ENCODE peak calls at places on chromosomes 13 and 19, in nine cellular contexts. K, J, L, O, D, C, V, T and P are unnamed samples. For H3K9me3, the result is how much of the 10 kb centered on the place peaks cover.

GRCh38 chr13:60990032-60990733 is 425.5 kb downstream of the PCDH20 start:
- DNase-seq in K (no peak), J (no peak), L (no peak), O (no peak), D (peak), C (no peak), V (peak), T (no peak), P (no peak)

GRCh38 chr13:110409581-110409992 is 102.5 kb downstream of the COL4A2 start:
- DNase-seq in K (peak), J (no peak), L (peak), O (peak), D (no peak), C (peak), V (no peak), T (no peak), P (no peak)

GRCh38 chr19:5263615-5264014 is 77.0 kb downstream of the PTPRS start:
- DNase-seq in K (no peak), J (no peak), L (no peak), O (no peak), D (no peak), C (no peak), V (no peak), T (no peak), P (no peak)

GRCh38 chr19:4993683-4994082 is 24.8 kb downstream of the KDM4B start:
- DNase-seq in K (no peak), J (no peak), L (no peak), O (no peak), D (no peak), C (no peak), V (no peak), T (no peak), P (no peak)

GRCh38 chr19:48735031-48735615 is 5.3 kb downstream of the RASIP1 start:
- DNase-seq in K (peak), J (no peak), L (no peak), O (no peak), D (peak), C (no peak), V (peak), T (peak), P (no peak)

GRCh38 chr13:48126944-48127814 is 32.3 kb upstream of the MED4 start:
- DNase-seq in K (peak), J (no peak), L (peak), O (no peak), D (peak), C (peak), V (peak), T (peak), P (peak)

GRCh38 chr19:16073988-16074387 is 2.3 kb upstream of the TPM4 start:
- DNase-seq in K (no peak), J (no peak), L (peak), O (peak), D (no peak), C (no peak), V (no peak), T (no peak), P (no peak)

GRCh38 chr13:71979616-71980015 is 112.6 kb upstream of the DACH1 start:
- DNase-seq in K (peak), J (no peak), L (no peak), O (no peak), D (peak), C (no peak), V (peak), T (no peak), P (no peak)

GRCh38 chr19:18424890-18425514 is 5.8 kb downstream of the SSBP4 start:
- DNase-seq in K (no peak), J (no peak), L (no peak), O (no peak), D (no peak), C (no peak), V (no peak), T (no peak), P (no peak)

GRCh38 chr19:511101-511841 is 4.0 kb downstream of the TPGS1 start:
- DNase-seq in K (peak), J (no peak), L (no peak), O (no peak), D (no peak), C (no peak), V (peak), T (peak), P (peak)

GRCh38 chr13:113550453-113550852 is 34.1 kb upstream of the TFDP1 start:
- DNase-seq in K (no peak), J (peak), L (peak), O (no peak), D (no peak), C (no peak), V (no peak), T (peak), P (peak)

GRCh38 chr13:24221007-24221406 is 60.5 kb downstream of the SPATA13 start:
- DNase-seq in K (no peak), J (no peak), L (no peak), O (no peak), D (peak), C (no peak), V (no peak), T (no peak), P (no peak)

GRCh38 chr13:114071441-114071840 is 61.0 kb downstream of the RASA3 start:
- DNase-seq in K (no peak), J (no peak), L (peak), O (no peak), D (no peak), C (peak), V (no peak), T (peak), P (no peak)

GRCh38 chr13:75687145-75687763 is 51.1 kb downstream of the LMO7 start:
- DNase-seq in K (peak), J (no peak), L (no peak), O (no peak), D (peak), C (no peak), V (peak), T (no peak), P (no peak)

GRCh38 chr19:18408053-18408476 is 10.6 kb upstream of the LRRC25 start:
- DNase-seq in K (no peak), J (no peak), L (no peak), O (no peak), D (peak), C (no peak), V (peak), T (peak), P (no peak)

GRCh38 chr13:111974065-111974640 is 92.8 kb upstream of the SOX1 start:
- DNase-seq in K (no peak), J (peak), L (no peak), O (no peak), D (no peak), C (no peak), V (no peak), T (no peak), P (no peak)

GRCh38 chr13:42055500-42056085 is 7.1 kb downstream of the DGKH start:
- DNase-seq in K (no peak), J (no peak), L (no peak), O (no peak), D (no peak), C (no peak), V (no peak), T (no peak), P (no peak)

GRCh38 chr19:18978616-18979015 is 37.6 kb upstream of the HOMER3 start:
- DNase-seq in K (no peak), J (no peak), L (no peak), O (no peak), D (no peak), C (no peak), V (no peak), T (no peak), P (no peak)

DNA sequence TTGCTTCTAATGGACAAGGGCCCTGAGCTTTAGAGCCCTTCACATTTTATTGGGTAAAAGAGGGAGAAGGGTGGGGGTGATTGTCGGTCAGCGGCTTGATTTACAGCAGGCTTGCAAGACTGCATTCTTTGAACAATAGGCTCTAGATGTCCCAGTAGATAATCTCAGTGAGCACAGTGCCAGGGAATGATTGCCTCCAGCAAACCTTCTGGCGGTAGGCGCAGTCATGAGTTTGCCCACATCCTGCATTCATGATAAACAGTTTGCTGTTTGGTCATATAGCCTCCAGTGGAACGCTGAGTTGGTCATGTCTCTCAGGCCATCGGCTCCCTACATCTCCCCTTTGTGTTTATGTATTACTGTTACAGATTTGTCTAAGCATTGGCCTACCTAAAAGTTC is 12.6 kb downstream of the ZNF528 start:
- DNase-seq in K (no peak), J (no peak), L (no peak), O (no peak), D (no peak), C (no peak), V (no peak), T (no peak), P (no peak)
- H3K9me3 ChIP-seq in K (under half), J (half or more), L (under half), O (half or more), D (under half), C (half or more), V (half or more), T (under half), P (under half)

GRCh38 chr19:51927859-51928258 is 587 bp downstream of the ZNF613 start:
- DNase-seq in K (no peak), J (no peak), L (no peak), O (no peak), D (no peak), C (no peak), V (no peak), T (no peak), P (no peak)
- H3K9me3 ChIP-seq in K (under half), J (under half), L (under half), O (under half), D (half or more), C (under half), V (half or more), T (under half), P (under half)

DNA sequence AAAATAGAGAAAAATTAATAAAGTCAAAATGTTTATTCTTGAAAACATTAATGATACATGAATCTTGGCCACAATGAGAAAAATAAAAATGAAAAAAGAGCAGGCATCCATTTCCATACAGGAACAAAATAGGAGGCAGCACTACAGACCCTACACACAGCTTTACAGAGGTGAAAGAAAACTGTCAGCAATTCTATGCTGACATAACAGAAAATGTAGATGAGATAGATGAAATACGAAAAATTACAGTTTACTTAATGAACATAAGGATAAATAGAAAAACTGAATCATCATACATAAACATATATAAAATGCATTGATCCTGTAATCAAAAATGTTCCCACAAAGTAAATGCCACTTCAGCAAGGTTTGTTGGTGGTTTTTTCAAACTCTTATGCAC is 5.6 kb downstream of the LILRB4 start:
- DNase-seq in K (no peak), J (no peak), L (no peak), O (no peak), D (no peak), C (no peak), V (no peak), T (no peak), P (no peak)
- H3K9me3 ChIP-seq in K (under half), J (under half), L (under half), O (under half), D (under half), C (under half), V (under half), T (under half), P (under half)

GRCh38 chr13:105406551-105406950 is 1128.9 kb downstream of the EFNB2 start:
- DNase-seq in K (no peak), J (no peak), L (no peak), O (no peak), D (no peak), C (no peak), V (no peak), T (no peak), P (no peak)

GRCh38 chr13:105403065-105403464 is 1132.4 kb downstream of the EFNB2 start:
- DNase-seq in K (peak), J (no peak), L (no peak), O (no peak), D (no peak), C (no peak), V (no peak), T (no peak), P (no peak)
- H3K9me3 ChIP-seq in K (under half), J (under half), L (under half), O (under half), D (under half), C (under half), V (under half), T (under half), P (under half)

GRCh38 chr19:50171752-50172151 is 8.7 kb upstream of the IZUMO2 start:
- DNase-seq in K (no peak), J (no peak), L (no peak), O (no peak), D (no peak), C (no peak), V (no peak), T (no peak), P (no peak)
- H3K9me3 ChIP-seq in K (under half), J (under half), L (under half), O (under half), D (under half), C (under half), V (under half), T (under half), P (under half)

GRCh38 chr19:11942008-11942842 is 17.3 kb downstream of the ZNF700 start:
- DNase-seq in K (no peak), J (no peak), L (no peak), O (no peak), D (no peak), C (no peak), V (no peak), T (no peak), P (no peak)
- H3K9me3 ChIP-seq in K (under half), J (half or more), L (under half), O (half or more), D (under half), C (half or more), V (half or more), T (under half), P (half or more)

GRCh38 chr19:57566396-57567256 is 7.0 kb upstream of the ZNF550 start:
- DNase-seq in K (peak), J (no peak), L (no peak), O (no peak), D (no peak), C (no peak), V (no peak), T (no peak), P (no peak)

GRCh38 chr19:57572415-57572947 is 6.2 kb downstream of the ZNF416 start:
- DNase-seq in K (no peak), J (no peak), L (no peak), O (no peak), D (no peak), C (no peak), V (no peak), T (no peak), P (no peak)

GRCh38 chr19:57576661-57577060 is 2.0 kb downstream of the ZNF416 start:
- DNase-seq in K (no peak), J (no peak), L (no peak), O (no peak), D (no peak), C (no peak), V (no peak), T (no peak), P (no peak)

GRCh38 chr19:57570707-57571106 is 8.0 kb downstream of the ZNF416 start:
- DNase-seq in K (no peak), J (no peak), L (no peak), O (no peak), D (no peak), C (no peak), V (no peak), T (no peak), P (no peak)
- H3K9me3 ChIP-seq in K (under half), J (half or more), L (under half), O (half or more), D (half or more), C (half or more), V (half or more), T (under half), P (half or more)